ENCODE peak calls at places on chromosome 12, in nine cellular contexts. Q is adrenal gland, V is endothelial cell of umbilical vein, E is heart left ventricle, N is ovary, K is IMR-90, P is HCT116, U is NB4, Y is H54. W is an unnamed sample.

GRCh38 chr12:10086387-10086786 is 12.4 kb downstream of the CLEC1A start:
- DNase-seq in K (no peak), Y (no peak), P (no peak), N (no peak), U (no peak), V (no peak), E (no peak), Q (no peak), W (no peak)

GRCh38 chr12:68317047-68317667 is 15.0 kb downstream of the MDM1 start:
- DNase-seq in N (peak; percentile 16), Q (no peak), V (peak; percentile 49), K (peak; percentile 68), E (no peak), P (peak; percentile 27), Y (no peak), U (peak; percentile 68), W (peak; percentile 81)

GRCh38 chr12:32161040-32161439 is 54.4 kb downstream of the BICD1 start:
- DNase-seq in E (no peak), Q (no peak), Y (no peak), P (no peak), N (no peak), K (no peak), V (no peak), U (no peak), W (no peak)

GRCh38 chr12:69204191-69204590 is 35.2 kb upstream of the CPSF6 start:
- DNase-seq in Y (no peak), N (no peak), P (no peak), U (no peak), Q (no peak), E (no peak), V (no peak), K (no peak), W (no peak)

GRCh38 chr12:22312336-22312735 is 22.2 kb downstream of the ST8SIA1 start:
- DNase-seq in Y (no peak), Q (no peak), N (no peak), V (no peak), U (no peak), E (peak; percentile 57), K (peak; percentile 54), P (no peak), W (no peak)

GRCh38 chr12:80271770-80272169 is 172.3 kb upstream of the PTPRQ start:
- DNase-seq in E (no peak), K (no peak), U (no peak), P (no peak), Q (no peak), V (no peak), N (no peak), Y (no peak), W (no peak)

GRCh38 chr12:9702239-9702638 is 30.7 kb downstream of the CLECL1 start:
- DNase-seq in P (no peak), E (no peak), N (no peak), V (no peak), Q (no peak), K (no peak), Y (no peak), U (no peak), W (no peak)

GRCh38 chr12:26187429-26187828 is 7.9 kb upstream of the SSPN start:
- DNase-seq in V (no peak), U (no peak), E (no peak), P (no peak), Q (no peak), Y (no peak), N (no peak), K (no peak), W (no peak)

GRCh38 chr12:122999986-123000420 is 19.5 kb downstream of the ARL6IP4 start:
- DNase-seq in Y (no peak), V (no peak), N (no peak), E (peak; percentile 18), U (peak; percentile 94), Q (no peak), P (no peak), K (no peak), W (no peak)

GRCh38 chr12:109876406-109876805 is 3.9 kb downstream of the GLTP start:
- DNase-seq in V (no peak), N (no peak), U (no peak), P (no peak), Y (no peak), E (no peak), K (no peak), Q (no peak), W (no peak)

GRCh38 chr12:54622463-54623183 is 12.1 kb downstream of the LACRT start:
- DNase-seq in N (no peak), U (peak; percentile 24), Q (no peak), Y (no peak), K (peak; percentile 4), E (no peak), V (no peak), P (no peak), W (no peak)

DNA sequence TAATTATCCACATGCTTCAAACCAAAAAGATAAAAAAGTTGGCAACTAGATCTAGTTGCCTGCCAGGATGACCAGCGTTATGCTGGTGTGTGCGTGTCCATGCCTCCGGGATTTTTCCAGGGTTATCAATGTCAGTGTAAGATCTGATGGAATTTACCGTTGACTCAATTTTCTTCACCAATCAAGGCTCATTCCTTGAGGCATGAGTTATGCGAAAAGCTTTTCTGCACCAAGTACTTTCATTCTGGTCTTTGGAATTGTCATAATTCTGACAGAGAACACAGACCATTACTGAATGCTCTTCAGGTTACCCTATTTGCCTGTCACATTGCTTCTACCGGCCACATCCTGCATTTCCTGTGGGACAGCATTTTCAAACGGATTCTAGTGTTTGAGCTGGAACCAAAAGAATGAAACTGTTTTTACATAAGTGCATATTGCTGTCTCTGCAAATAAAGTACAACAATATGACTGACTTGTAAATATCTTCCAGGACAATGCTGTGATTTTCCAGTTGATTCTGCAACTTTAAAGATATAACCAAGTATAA is 91.8 kb downstream of the DUSP16 start:
- DNase-seq in U (no peak), Y (no peak), N (no peak), E (no peak), K (no peak), P (no peak), V (no peak), Q (no peak), W (no peak)
- TF ChIP-seq POLR2A in U (no peak), Y (no peak), N (no peak), E (no peak), K (no peak), P (no peak), V (no peak), Q (no peak), W (no peak)

GRCh38 chr12:75665216-75665615 is 153.8 kb upstream of the KRR1 start:
- DNase-seq in N (no peak), Q (no peak), Y (no peak), K (no peak), P (no peak), U (no peak), V (no peak), E (no peak), W (no peak)

GRCh38 chr12:75660805-75661404 is 149.5 kb upstream of the KRR1 start:
- DNase-seq in E (no peak), V (peak; percentile 50), N (no peak), U (no peak), K (peak; percentile 90), P (peak; percentile 73), Q (no peak), Y (no peak), W (no peak)

GRCh38 chr12:75661927-75662326 is 150.5 kb upstream of the KRR1 start:
- DNase-seq in K (peak; percentile 69), Y (no peak), N (no peak), P (no peak), U (no peak), E (no peak), V (peak; percentile 74), Q (no peak), W (no peak)

GRCh38 chr12:75660107-75660530 is 148.7 kb upstream of the KRR1 start:
- DNase-seq in K (peak; percentile 90), Y (no peak), U (no peak), Q (no peak), N (no peak), P (peak; percentile 99), E (no peak), V (peak; percentile 15), W (no peak)

DNA sequence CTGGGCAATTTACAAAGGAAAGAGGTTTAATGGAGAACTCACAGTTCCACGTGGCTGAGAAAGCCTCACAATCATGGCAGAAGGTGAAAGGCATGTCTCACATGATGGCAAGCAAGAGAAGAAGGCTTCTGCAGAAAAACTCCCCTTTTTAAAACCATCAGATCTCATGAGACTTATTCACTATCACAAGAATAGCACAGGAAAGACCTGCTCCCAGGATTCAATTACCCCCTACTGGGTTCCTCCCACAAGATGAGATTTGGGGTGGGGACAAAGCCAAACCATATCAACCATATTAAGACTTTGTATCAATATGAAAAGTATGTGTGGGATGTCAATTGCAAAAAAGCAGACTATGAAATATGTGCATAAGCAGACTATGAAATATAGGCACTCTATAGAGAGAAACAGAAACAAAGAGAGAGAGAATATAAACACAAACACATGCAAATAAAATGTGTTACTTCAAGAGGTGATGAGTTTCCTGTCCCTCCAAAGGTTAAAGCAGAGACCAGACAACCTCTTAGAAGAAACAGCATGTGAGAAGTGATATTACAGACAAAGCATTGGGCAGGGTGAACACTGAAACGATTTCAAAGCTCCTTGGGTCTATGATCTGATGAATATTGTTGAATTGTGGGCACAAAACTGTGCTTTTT is 151.2 kb upstream of the KRR1 start:
- DNase-seq in P (no peak), U (no peak), Q (no peak), V (no peak), E (no peak), K (no peak), N (no peak), Y (no peak), W (no peak)
- TF ChIP-seq POLR2A in P (no peak), U (no peak), Q (no peak), V (no peak), E (no peak), K (no peak), N (no peak), Y (no peak), W (no peak)

GRCh38 chr12:131827961-131828534 is at the start of gene MMP17:
- DNase-seq in V (peak; percentile 41), N (peak; percentile 52), Y (no peak), P (no peak), U (peak; percentile 90), E (peak; percentile 66), Q (no peak), K (peak; percentile 55), W (peak; percentile 47)
- TF ChIP-seq POLR2A in V (peak; percentile 35), N (no peak), Y (peak; percentile 86), P (no peak), U (peak; percentile 85), E (no peak), Q (no peak), K (peak; percentile 33), W (no peak)

GRCh38 chr12:6323995-6324711 is 13.7 kb downstream of the PLEKHG6 start:
- DNase-seq in P (no peak), E (no peak), V (no peak), Y (no peak), N (no peak), Q (no peak), U (no peak), K (no peak), W (no peak)

GRCh38 chr12:6321905-6322304 is 11.4 kb downstream of the PLEKHG6 start:
- DNase-seq in P (no peak), K (no peak), U (no peak), E (no peak), Q (no peak), N (no peak), Y (no peak), V (peak; percentile 58), W (no peak)

GRCh38 chr12:6322352-6322751 is 11.9 kb downstream of the PLEKHG6 start:
- DNase-seq in U (no peak), V (peak; percentile 63), K (no peak), E (no peak), P (no peak), Y (no peak), N (no peak), Q (no peak), W (no peak)

GRCh38 chr12:6322969-6323339 is 12.5 kb downstream of the PLEKHG6 start:
- DNase-seq in N (no peak), Q (no peak), E (no peak), V (no peak), P (no peak), U (no peak), K (no peak), Y (no peak), W (no peak)

GRCh38 chr12:6323340-6323994 is 13.0 kb downstream of the PLEKHG6 start:
- DNase-seq in P (peak; percentile 70), V (peak; percentile 98), U (peak; percentile 90), N (no peak), Y (peak; percentile 87), E (peak; percentile 59), Q (peak; percentile 66), K (peak; percentile 94), W (peak; percentile 45)
- TF ChIP-seq POLR2A in P (no peak), V (no peak), U (no peak), N (no peak), Y (no peak), E (no peak), Q (no peak), K (no peak), W (no peak)

W was measured in erythroblast.